ENCODE peak calls at places on chromosomes 12 and 14, in six cellular contexts. L, V, O, H, Y and M are unnamed samples.

GRCh38 chr12:84508325-84508861 is 404.2 kb downstream of the SLC6A15 start:
- DNase-seq in L (no peak), V (no peak), O (peak; percentile 24), H (no peak), Y (peak; percentile 11), M (peak; percentile 36)

GRCh38 chr14:33348510-33348909 is 409.8 kb downstream of the NPAS3 start:
- DNase-seq in L (no peak), V (no peak), O (no peak), H (no peak), Y (no peak), M (no peak)

GRCh38 chr12:56237552-56237951 is 7.7 kb downstream of the SLC39A5 start:
- DNase-seq in L (no peak), V (no peak), O (no peak), H (no peak), Y (no peak), M (no peak)

GRCh38 chr14:54692261-54692861 is 125.4 kb downstream of the SAMD4A start:
- DNase-seq in L (no peak), V (no peak), O (peak; percentile 40), H (no peak), Y (no peak), M (no peak)

GRCh38 chr14:20415723-20416622 is 2.7 kb upstream of the TEP1 start:
- DNase-seq in L (no peak), V (peak; percentile 71), O (peak; percentile 35), H (peak; percentile 59), Y (peak; percentile 44), M (no peak)

GRCh38 chr12:104323899-104324298 is 20.4 kb downstream of the EID3 start:
- DNase-seq in L (no peak), V (no peak), O (no peak), H (no peak), Y (no peak), M (no peak)

GRCh38 chr12:51393676-51394545 is 2.7 kb upstream of the GALNT6 start:
- DNase-seq in L (no peak), V (peak; percentile 78), O (no peak), H (peak; percentile 28), Y (no peak), M (no peak)

GRCh38 chr12:20011200-20011599 is 357.1 kb upstream of the PDE3A start:
- DNase-seq in L (no peak), V (peak; percentile 51), O (no peak), H (peak; percentile 69), Y (no peak), M (no peak)

GRCh38 chr14:61525293-61526011 is 169.9 kb upstream of the HIF1A start:
- DNase-seq in L (peak; percentile 58), V (peak; percentile 79), O (peak; percentile 73), H (peak; percentile 38), Y (peak; percentile 56), M (peak; percentile 84)

GRCh38 chr14:79842270-79842669 is 369.0 kb downstream of the DIO2 start:
- DNase-seq in L (no peak), V (no peak), O (peak; percentile 29), H (no peak), Y (peak; percentile 20), M (no peak)

GRCh38 chr12:26239508-26240328 is 44.3 kb downstream of the SSPN start:
- DNase-seq in L (no peak), V (no peak), O (peak; percentile 74), H (no peak), Y (no peak), M (peak; percentile 69)

GRCh38 chr12:131092911-131093901 is 139.5 kb downstream of the ADGRD1 start:
- DNase-seq in L (no peak), V (peak; percentile 56), O (peak; percentile 13), H (peak; percentile 65), Y (no peak), M (peak; percentile 5)

GRCh38 chr12:29562167-29562776 is 64.8 kb upstream of the OVCH1 start:
- DNase-seq in L (no peak), V (no peak), O (peak; percentile 64), H (no peak), Y (no peak), M (peak; percentile 87)

GRCh38 chr12:75877588-75878381 is 153.8 kb downstream of the PHLDA1 start:
- DNase-seq in L (no peak), V (no peak), O (peak; percentile 50), H (no peak), Y (no peak), M (no peak)

GRCh38 chr12:103903979-103904378 is 26.2 kb upstream of the HSP90B1 start:
- DNase-seq in L (no peak), V (no peak), O (no peak), H (no peak), Y (no peak), M (no peak)

GRCh38 chr12:96906498-96906848 is 584 bp upstream of the NEDD1 start:
- DNase-seq in L (no peak), V (no peak), O (no peak), H (no peak), Y (peak; percentile 7), M (no peak)

GRCh38 chr12:5511644-5512584 is 80.0 kb downstream of the NTF3 start:
- DNase-seq in L (no peak), V (no peak), O (peak; percentile 79), H (peak; percentile 34), Y (peak; percentile 7), M (peak; percentile 8)

GRCh38 chr12:95218164-95218851 is 701 bp downstream of the VEZT start:
- DNase-seq in L (no peak), V (no peak), O (peak; percentile 82), H (peak; percentile 82), Y (peak; percentile 59), M (no peak)

GRCh38 chr14:51400142-51400541 is 160.1 kb downstream of the TMX1 start:
- DNase-seq in L (no peak), V (no peak), O (no peak), H (no peak), Y (no peak), M (no peak)

GRCh38 chr14:102819790-102820330 is 42.6 kb downstream of the TRAF3 start:
- DNase-seq in L (no peak), V (no peak), O (no peak), H (no peak), Y (no peak), M (no peak)

GRCh38 chr12:53479314-53479713 is 19.9 kb downstream of the MAP3K12 start:
- DNase-seq in L (no peak), V (no peak), O (no peak), H (no peak), Y (no peak), M (no peak)

GRCh38 chr12:53481108-53481442 is 18.2 kb downstream of the MAP3K12 start:
- DNase-seq in L (no peak), V (no peak), O (no peak), H (no peak), Y (no peak), M (no peak)

GRCh38 chr12:53476769-53477209 is 22.5 kb downstream of the MAP3K12 start:
- DNase-seq in L (no peak), V (no peak), O (no peak), H (no peak), Y (no peak), M (no peak)

GRCh38 chr12:53480425-53481107 is 18.7 kb downstream of the MAP3K12 start:
- DNase-seq in L (no peak), V (no peak), O (no peak), H (no peak), Y (no peak), M (no peak)

DNA sequence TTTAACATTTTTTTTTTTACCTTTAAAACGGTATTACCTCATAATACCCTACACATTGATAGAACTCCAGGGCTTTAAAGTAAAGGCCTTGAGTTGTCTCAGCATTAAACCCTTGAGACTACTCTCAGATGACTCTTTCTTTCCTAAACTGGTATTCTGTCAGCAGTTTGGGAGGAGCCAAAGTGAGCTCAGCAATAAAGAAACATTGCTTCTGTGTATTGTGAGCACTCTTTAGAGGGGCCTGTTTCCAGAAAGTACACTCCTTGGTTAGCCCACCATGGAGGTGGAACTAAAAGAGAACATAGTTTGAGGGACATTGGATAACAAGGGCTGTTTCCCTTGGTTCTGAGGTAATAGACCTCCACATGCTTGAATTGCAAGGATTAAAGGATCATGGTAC is 20.4 kb downstream of the MAP3K12 start:
- DNase-seq in L (no peak), V (no peak), O (no peak), H (no peak), Y (no peak), M (no peak)
- TF ChIP-seq POLR2A in L (no peak), V (no peak), O (no peak), H (no peak), Y (no peak), M (no peak)

GRCh38 chr12:15163001-15163400 is 58.2 kb downstream of the RERG start:
- DNase-seq in L (no peak), V (no peak), O (no peak), H (no peak), Y (no peak), M (peak; percentile 59)
- TF ChIP-seq CTCF in L (no peak), V (no peak), O (no peak), H (no peak), Y (no peak), M (no peak)

DNA sequence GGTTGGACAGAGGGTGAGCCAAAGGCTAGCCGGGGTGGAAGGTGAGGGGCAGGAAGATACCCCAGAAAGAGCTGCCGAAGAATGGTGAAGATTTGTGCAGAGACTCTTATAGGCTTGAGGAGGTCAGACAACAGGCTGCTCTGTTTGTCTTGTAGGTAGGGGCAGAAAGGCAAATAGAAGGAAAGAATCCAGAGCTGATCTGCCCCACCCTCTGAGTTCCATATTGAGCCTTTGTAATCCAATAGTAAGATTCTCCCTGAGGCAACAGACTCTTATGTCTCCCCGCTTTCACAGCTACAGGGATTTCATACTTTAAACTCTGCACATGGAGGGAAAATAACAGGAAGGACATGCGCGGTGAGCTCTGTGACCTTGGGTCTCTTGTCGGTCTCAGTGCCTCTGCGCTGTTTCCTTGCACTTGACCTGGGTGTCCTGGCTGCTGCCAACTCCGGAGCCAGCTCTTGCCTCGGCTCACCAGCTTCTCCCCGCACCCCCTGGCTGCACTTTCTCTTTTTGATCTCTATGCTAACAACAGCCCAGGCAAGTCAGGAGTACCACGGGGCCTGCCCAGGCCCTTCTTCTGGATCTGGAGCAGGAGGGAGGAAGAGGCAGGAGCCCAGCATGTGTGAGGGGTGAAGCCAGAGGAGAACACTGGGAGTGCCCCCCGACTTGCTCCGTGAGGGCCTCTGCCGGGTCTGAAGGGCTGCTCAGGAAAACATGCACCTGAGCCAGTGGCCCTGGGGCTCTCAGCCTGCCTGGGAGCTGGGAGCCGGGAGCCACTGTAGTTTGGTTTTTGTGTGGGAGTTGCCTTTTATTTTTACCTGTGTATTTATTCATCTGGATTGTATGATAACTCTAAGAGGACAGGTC is 75.8 kb downstream of the PPP1R36 start:
- DNase-seq in L (peak; percentile 59), V (no peak), O (no peak), H (peak; percentile 22), Y (no peak), M (peak; percentile 83)
- H3K4me3 ChIP-seq in L (no peak overlapping the region), V (no peak overlapping the region), O (no peak overlapping the region), H (peak overlapping the region; percentile 3), Y (no peak overlapping the region), M (no peak overlapping the region)

DNA sequence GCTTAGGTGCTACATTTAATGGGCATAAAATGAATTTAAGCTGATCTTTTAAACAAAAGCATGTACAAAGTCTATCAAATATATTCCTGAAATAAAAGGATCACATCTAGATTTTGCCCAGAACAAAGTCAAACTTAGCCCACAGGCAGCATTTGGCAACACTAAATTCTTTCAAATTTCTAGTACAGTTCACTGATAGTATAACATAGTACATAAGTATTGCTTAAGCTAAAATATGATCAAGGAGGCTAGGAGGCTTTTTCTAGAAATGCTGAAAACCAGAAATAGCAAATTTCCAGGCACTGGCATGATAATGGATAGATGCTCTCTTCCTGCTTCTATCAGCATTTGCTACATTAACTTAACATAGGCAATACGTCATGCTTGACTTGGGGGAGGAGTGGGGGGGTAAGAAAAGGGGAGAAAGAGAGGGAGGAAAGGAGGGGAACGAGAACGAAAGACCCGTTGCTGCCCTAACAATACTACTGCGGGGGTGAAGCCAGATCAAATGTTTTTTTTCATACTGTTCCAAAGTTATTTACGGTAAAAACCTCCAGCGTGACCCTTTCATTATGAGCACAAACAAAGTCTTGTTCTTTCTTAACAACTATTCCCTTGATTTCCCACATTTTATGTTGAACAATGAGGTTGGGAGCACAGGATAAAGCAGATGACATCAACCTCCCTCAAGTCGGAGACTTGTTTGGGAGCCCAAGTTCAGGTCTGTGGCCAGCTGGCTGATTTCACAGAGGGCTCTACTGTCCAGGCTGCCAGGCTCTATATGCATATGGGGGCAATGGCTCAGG is 10.6 kb downstream of the TMED10 start:
- DNase-seq in L (no peak), V (no peak), O (no peak), H (no peak), Y (no peak), M (peak; percentile 41)
- TF ChIP-seq POLR2A in L (no peak), V (no peak), O (no peak), H (no peak), Y (no peak), M (no peak)